ENCODE peak calls at places on chromosome X, in ten cellular contexts. D is CD4-positive, alpha-beta T cell; K is heart left ventricle; T is GM23338; N is HCT116; O is Panc1; E is heart right ventricle; H is SK-N-SH; U is Peyer's patch; P is adrenal gland. L is an unnamed sample.

GRCh38 chrX:47614618-47615017 is 5.0 kb downstream of the SYN1 start:
- DNase-seq in D (no peak), K (no peak), T (no peak), N (no peak), O (no peak), E (no peak), H (no peak), U (no peak), P (no peak), L (no peak)

GRCh38 chrX:73562986-73563739 is at the start of gene CHIC1:
- DNase-seq in D (peak), K (peak), T (peak), N (no peak), O (peak), E (peak), H (peak), U (peak), P (peak), L (peak)

GRCh38 chrX:136166221-136166855 is 19.0 kb downstream of the FHL1 start:
- DNase-seq in D (no peak), K (no peak), T (peak), N (no peak), O (no peak), E (peak), H (no peak), U (no peak), P (peak), L (peak)

GRCh38 chrX:68571292-68572256 is 72.7 kb downstream of the YIPF6 start:
- DNase-seq in D (no peak), K (no peak), T (no peak), N (peak), O (peak), E (no peak), H (no peak), U (no peak), P (no peak), L (no peak)

GRCh38 chrX:69616520-69617203 is 749 bp downstream of the EDA start:
- DNase-seq in D (no peak), K (peak), T (peak), N (no peak), O (no peak), E (peak), H (peak), U (no peak), P (peak), L (peak)

GRCh38 chrX:22922961-22923360 is 76.8 kb upstream of the DDX53 start:
- DNase-seq in D (no peak), K (no peak), T (no peak), N (no peak), O (no peak), E (no peak), H (no peak), U (no peak), P (peak), L (peak)

GRCh38 chrX:24292358-24292757 is 21.5 kb downstream of the SUPT20HL2 start:
- DNase-seq in D (no peak), K (no peak), T (no peak), N (no peak), O (no peak), E (no peak), H (no peak), U (no peak), P (peak), L (no peak)

GRCh38 chrX:107978707-107979307 is 3.4 kb downstream of the TEX13B start:
- DNase-seq in D (no peak), K (no peak), T (peak), N (peak), O (no peak), E (no peak), H (peak), U (no peak), P (no peak), L (peak)

GRCh38 chrX:23959781-23960180 is 52.0 kb downstream of the CXorf58 start:
- DNase-seq in D (no peak), K (no peak), T (peak), N (no peak), O (no peak), E (no peak), H (no peak), U (no peak), P (peak), L (no peak)

GRCh38 chrX:20066968-20067708 is 49.6 kb downstream of the MAP7D2 start:
- DNase-seq in D (no peak), K (no peak), T (peak), N (peak), O (peak), E (no peak), H (peak), U (no peak), P (peak), L (peak)

GRCh38 chrX:67563469-67564448 is 19.9 kb downstream of the AR start:
- DNase-seq in D (no peak), K (peak), T (no peak), N (no peak), O (no peak), E (peak), H (no peak), U (no peak), P (no peak), L (no peak)

GRCh38 chrX:2748815-2749188 is 3.0 kb upstream of the XG start:
- DNase-seq in D (no peak), K (no peak), T (no peak), N (no peak), O (no peak), E (no peak), H (no peak), U (no peak), P (no peak), L (no peak)

GRCh38 chrX:136538811-136539210 is 6.8 kb downstream of the VGLL1 start:
- DNase-seq in D (no peak), K (no peak), T (no peak), N (no peak), O (no peak), E (no peak), H (no peak), U (no peak), P (no peak), L (no peak)

GRCh38 chrX:9867753-9868152 is 81.5 kb downstream of the SHROOM2 start:
- DNase-seq in D (no peak), K (no peak), T (no peak), N (no peak), O (no peak), E (no peak), H (no peak), U (no peak), P (no peak), L (no peak)

GRCh38 chrX:71872542-71873458 is 37.8 kb upstream of the NHSL2 start:
- DNase-seq in D (no peak), K (no peak), T (no peak), N (no peak), O (no peak), E (no peak), H (no peak), U (no peak), P (no peak), L (no peak)

GRCh38 chrX:37871626-37872302 is 24.4 kb upstream of the DYNLT3 start:
- DNase-seq in D (no peak), K (peak), T (peak), N (peak), O (peak), E (peak), H (no peak), U (no peak), P (peak), L (peak)

GRCh38 chrX:17242470-17242869 is 132.5 kb upstream of the NHS start:
- DNase-seq in D (no peak), K (peak), T (peak), N (peak), O (peak), E (peak), H (peak), U (no peak), P (peak), L (peak)

GRCh38 chrX:87299563-87300160 is 217.9 kb upstream of the KLHL4 start:
- DNase-seq in D (no peak), K (no peak), T (peak), N (no peak), O (no peak), E (no peak), H (no peak), U (no peak), P (no peak), L (peak)

GRCh38 chrX:8849462-8849861 is 48.3 kb upstream of the FAM9A start:
- DNase-seq in D (no peak), K (no peak), T (no peak), N (no peak), O (no peak), E (no peak), H (no peak), U (no peak), P (no peak), L (no peak)

GRCh38 chrX:69150294-69150960 is 14.8 kb downstream of the PJA1 start:
- DNase-seq in D (no peak), K (no peak), T (peak), N (peak), O (no peak), E (no peak), H (peak), U (no peak), P (no peak), L (no peak)

GRCh38 chrX:42976729-42977366 is 198.9 kb upstream of the PPP1R2C start:
- DNase-seq in D (no peak), K (no peak), T (peak), N (no peak), O (no peak), E (no peak), H (no peak), U (no peak), P (no peak), L (no peak)

GRCh38 chrX:153181822-153182221 is 2.7 kb downstream of the MAGEA1 start:
- DNase-seq in D (no peak), K (no peak), T (no peak), N (no peak), O (no peak), E (no peak), H (no peak), U (no peak), P (no peak), L (no peak)

GRCh38 chrX:50168305-50168704 is 32.5 kb downstream of the AKAP4 start:
- DNase-seq in D (no peak), K (no peak), T (peak), N (no peak), O (no peak), E (no peak), H (no peak), U (no peak), P (no peak), L (peak)

GRCh38 chrX:78708171-78708570 is 39.3 kb upstream of the LPAR4 start:
- DNase-seq in D (no peak), K (peak), T (peak), N (no peak), O (peak), E (no peak), H (peak), U (no peak), P (no peak), L (peak)

GRCh38 chrX:47814853-47815252 is 21.8 kb upstream of the ZNF81 start:
- DNase-seq in D (no peak), K (no peak), T (peak), N (no peak), O (no peak), E (no peak), H (no peak), U (no peak), P (no peak), L (peak)

GRCh38 chrX:9829308-9830267 is 43.4 kb downstream of the SHROOM2 start:
- DNase-seq in D (no peak), K (no peak), T (no peak), N (peak), O (no peak), E (no peak), H (no peak), U (no peak), P (no peak), L (peak)

GRCh38 chrX:111182938-111183337 is 86.9 kb downstream of the PAK3 start:
- DNase-seq in D (no peak), K (no peak), T (no peak), N (no peak), O (no peak), E (no peak), H (no peak), U (no peak), P (no peak), L (no peak)

GRCh38 chrX:47112316-47112954 is 32.1 kb downstream of the NDUFB11 start:
- DNase-seq in D (no peak), K (no peak), T (peak), N (no peak), O (no peak), E (no peak), H (no peak), U (peak), P (peak), L (no peak)

GRCh38 chrX:37454537-37455285 is 105.5 kb downstream of the PRRG1 start:
- DNase-seq in D (no peak), K (no peak), T (peak), N (peak), O (peak), E (no peak), H (no peak), U (no peak), P (no peak), L (peak)

GRCh38 chrX:132206259-132206658 is 13.0 kb downstream of the RAP2C start:
- DNase-seq in D (no peak), K (no peak), T (no peak), N (no peak), O (no peak), E (no peak), H (no peak), U (no peak), P (no peak), L (peak)

GRCh38 chrX:83916525-83916924 is 55.6 kb downstream of the CYLC1 start:
- DNase-seq in D (no peak), K (no peak), T (peak), N (no peak), O (no peak), E (no peak), H (peak), U (no peak), P (no peak), L (peak)

GRCh38 chrX:41559662-41560061 is 112.5 kb downstream of the NYX start:
- DNase-seq in D (no peak), K (peak), T (no peak), N (no peak), O (no peak), E (peak), H (no peak), U (no peak), P (no peak), L (peak)

GRCh38 chrX:72107320-72107719 is 24.4 kb downstream of the RTL5 start:
- DNase-seq in D (no peak), K (no peak), T (peak), N (no peak), O (no peak), E (no peak), H (peak), U (no peak), P (peak), L (no peak)

GRCh38 chrX:34810364-34810763 is 132.2 kb upstream of the FAM47B start:
- DNase-seq in D (no peak), K (no peak), T (no peak), N (no peak), O (no peak), E (no peak), H (no peak), U (no peak), P (no peak), L (peak)

DNA sequence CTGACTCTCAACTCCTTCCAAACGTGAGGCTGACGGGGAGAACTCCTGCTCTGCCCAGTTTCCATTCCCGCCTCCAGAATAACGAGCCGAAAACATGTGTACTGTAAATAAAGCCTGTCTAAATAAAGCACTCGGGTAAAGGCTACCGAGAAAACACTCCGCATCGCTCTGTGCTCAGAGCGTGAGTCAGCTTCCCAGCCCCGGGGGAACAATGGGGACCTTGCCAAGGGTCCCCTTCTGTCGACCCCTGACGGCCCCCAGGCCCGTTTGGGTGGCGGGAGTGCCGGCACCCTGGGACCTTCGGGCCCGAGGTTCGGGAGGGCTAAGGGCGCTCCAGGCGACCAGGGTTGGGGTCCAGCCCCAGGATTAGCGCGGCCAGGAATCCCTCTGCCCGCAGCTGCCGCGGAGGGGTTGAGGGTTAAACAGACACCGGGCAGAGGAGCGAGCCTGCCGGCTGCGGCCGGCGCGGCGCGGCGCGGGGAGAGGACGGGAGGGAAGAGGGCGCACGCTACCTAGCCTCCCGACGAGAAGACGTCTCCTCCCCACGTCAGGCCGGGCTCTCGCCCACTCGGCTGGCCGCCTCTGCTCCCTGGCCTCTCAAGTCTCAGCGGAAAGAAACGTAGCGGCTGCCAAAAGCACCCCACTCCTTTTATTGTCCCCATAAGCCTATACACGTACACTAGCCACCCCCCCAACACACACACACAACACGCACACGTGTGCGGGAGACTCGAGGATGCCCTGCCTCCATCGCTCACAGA is 85.5 kb downstream of the BCOR start:
- DNase-seq in D (no peak), K (peak), T (peak), N (no peak), O (no peak), E (peak), H (no peak), U (peak), P (peak), L (no peak)
- H3K27ac ChIP-seq in D (no peak), K (peak), T (no peak), N (peak), O (peak), E (peak), H (peak), U (peak), P (no peak), L (no peak)

DNA sequence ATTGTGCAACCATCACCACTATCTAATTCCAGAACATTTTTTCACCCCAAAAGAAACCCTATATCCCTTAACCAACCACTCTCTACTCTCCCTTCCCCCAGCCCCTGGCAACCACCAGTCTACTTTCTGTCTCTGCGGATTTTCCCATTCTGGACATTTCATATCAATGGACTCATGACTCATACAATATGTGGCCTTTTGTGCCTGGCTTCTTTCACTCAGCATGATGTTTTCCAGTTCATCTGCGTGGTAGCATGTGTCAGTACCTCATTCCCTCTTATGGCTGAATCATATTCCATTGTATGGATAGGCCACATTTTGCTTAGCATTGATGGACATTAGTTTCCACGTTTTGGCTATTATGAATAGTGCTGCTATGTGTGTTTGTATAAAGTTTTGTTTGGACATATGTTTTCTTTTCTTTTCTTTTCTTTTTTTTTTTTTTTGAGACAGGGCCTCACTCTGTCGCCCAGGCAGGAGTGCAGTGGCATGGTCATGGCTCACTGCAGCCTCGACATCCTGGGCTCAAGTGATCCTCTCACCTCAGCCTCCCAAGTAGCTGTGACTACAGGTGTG is 335.4 kb downstream of the BCOR start:
- DNase-seq in D (no peak), K (no peak), T (no peak), N (no peak), O (no peak), E (no peak), H (no peak), U (no peak), P (no peak), L (peak)
- H3K27ac ChIP-seq in D (no peak), K (no peak), T (no peak), N (no peak), O (no peak), E (no peak), H (no peak), U (no peak), P (no peak), L (no peak)

DNA sequence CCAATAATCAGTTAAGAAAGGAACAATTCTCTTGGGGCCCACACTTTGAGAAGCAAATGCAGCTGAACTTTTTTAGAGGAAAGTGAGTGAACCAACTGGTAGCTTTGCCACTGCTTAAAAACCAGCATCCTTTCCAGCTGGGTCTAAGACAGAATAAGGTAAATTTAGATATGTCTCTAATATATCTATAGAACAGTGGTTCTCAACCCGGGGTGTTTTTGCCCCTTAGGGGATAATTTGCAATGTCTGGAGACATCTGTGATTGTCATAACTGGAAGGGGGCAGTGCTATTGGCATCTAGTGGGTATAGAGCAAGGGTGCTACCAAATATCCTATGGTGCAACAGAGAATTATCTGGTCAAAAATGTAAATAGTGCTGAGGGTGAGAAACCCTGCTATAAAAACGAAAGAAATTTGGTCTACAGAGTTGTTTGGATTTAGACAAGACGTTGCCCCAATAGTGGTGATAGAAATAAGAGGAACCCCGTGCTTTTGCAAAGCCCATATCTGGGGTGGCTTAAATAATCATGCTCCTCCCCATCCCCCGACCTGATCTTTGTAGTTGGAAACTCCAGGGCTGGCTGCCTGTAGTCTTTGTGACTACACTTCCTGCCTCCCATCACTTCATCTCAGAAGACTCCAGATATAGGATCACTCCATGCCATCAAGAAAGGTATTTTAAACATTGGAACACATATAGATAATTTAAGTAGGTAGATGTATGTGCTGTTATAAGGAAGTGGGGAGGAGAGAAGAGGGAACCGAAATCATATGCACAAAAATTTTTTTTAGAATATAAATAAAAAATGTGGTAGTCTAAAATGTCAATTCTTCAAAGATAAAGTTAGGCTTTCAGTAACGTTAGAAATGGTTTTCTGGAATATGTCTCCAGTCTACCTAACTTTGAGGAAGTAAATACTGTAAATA is at the start of gene TLR7:
- DNase-seq in D (no peak), K (no peak), T (no peak), N (no peak), O (no peak), E (no peak), H (no peak), U (no peak), P (no peak), L (no peak)
- H3K27ac ChIP-seq in D (no peak), K (no peak), T (no peak), N (no peak), O (no peak), E (no peak), H (no peak), U (no peak), P (no peak), L (no peak)

GRCh38 chrX:54564942-54565341 is 34.9 kb downstream of the GNL3L start:
- DNase-seq in D (no peak), K (no peak), T (no peak), N (no peak), O (no peak), E (no peak), H (no peak), U (no peak), P (no peak), L (no peak)
- H3K27ac ChIP-seq in D (no peak), K (no peak), T (no peak), N (no peak), O (no peak), E (no peak), H (no peak), U (no peak), P (no peak), L (no peak)

DNA sequence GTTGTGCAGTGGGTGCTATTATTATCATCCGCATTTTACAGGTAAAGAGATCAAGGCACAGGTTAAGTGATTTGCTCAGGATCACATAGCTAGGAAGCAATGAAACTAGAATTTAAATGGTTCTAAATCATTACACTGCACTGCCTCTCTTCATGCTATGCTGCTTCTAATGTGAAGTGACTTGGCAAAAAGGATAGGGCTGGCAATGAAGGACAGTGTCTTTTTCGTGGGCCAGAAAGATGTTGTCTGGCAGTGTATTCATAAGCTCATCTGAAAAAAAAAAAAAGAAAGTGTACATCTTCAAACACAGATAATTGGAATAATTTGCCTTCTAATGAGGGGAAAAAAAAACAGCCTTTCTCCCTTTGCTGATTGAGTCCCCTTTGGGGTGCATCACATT is 132.2 kb upstream of the FUNDC1 start:
- DNase-seq in D (no peak), K (no peak), T (no peak), N (no peak), O (no peak), E (no peak), H (no peak), U (no peak), P (no peak), L (no peak)
- H3K27ac ChIP-seq in D (no peak), K (no peak), T (no peak), N (no peak), O (no peak), E (no peak), H (peak), U (no peak), P (no peak), L (no peak)